ENCODE peak calls at places on chromosomes 7 and 10, in four cellular contexts. Y is A549, Q is fibroblast of lung, S is neuronal stem cell. D is an unnamed sample.

GRCh38 chr10:117168135-117168674 is 29.1 kb upstream of the KCNK18 start:
- DNase-seq in Y (peak), Q (no peak), S (peak), D (peak)

GRCh38 chr7:132392713-132393112 is 183.6 kb downstream of the PLXNA4 start:
- DNase-seq in Y (no peak), Q (no peak), S (no peak), D (no peak)

GRCh38 chr7:117010375-117011133 is 57.3 kb downstream of the ST7 start:
- DNase-seq in Y (no peak), Q (no peak), S (no peak), D (no peak)

GRCh38 chr7:3897430-3898385 is 596.7 kb downstream of the SDK1 start:
- DNase-seq in Y (peak), Q (peak), S (no peak), D (peak)

GRCh38 chr10:112236486-112236885 is 46.7 kb upstream of the TECTB start:
- DNase-seq in Y (no peak), Q (no peak), S (no peak), D (no peak)

GRCh38 chr7:8068892-8069686 is 100.5 kb downstream of the GLCCI1 start:
- DNase-seq in Y (no peak), Q (no peak), S (no peak), D (no peak)

GRCh38 chr10:5609952-5610616 is 56.3 kb downstream of the ASB13 start:
- DNase-seq in Y (peak), Q (no peak), S (no peak), D (peak)

GRCh38 chr10:3775671-3776551 is 9.1 kb downstream of the KLF6 start:
- DNase-seq in Y (no peak), Q (peak), S (no peak), D (peak)

GRCh38 chr7:450741-451140 is 68.9 kb downstream of the PDGFA start:
- DNase-seq in Y (no peak), Q (no peak), S (no peak), D (no peak)

GRCh38 chr7:152054377-152055230 is 29.1 kb downstream of the GALNT11 start:
- DNase-seq in Y (no peak), Q (peak), S (no peak), D (peak)

GRCh38 chr7:147509052-147509480 is 1081.5 kb upstream of the C7orf33 start:
- DNase-seq in Y (no peak), Q (peak), S (no peak), D (no peak)

GRCh38 chr10:113402602-113403001 is 150.3 kb upstream of the HABP2 start:
- DNase-seq in Y (no peak), Q (no peak), S (no peak), D (no peak)

GRCh38 chr7:158616050-158616449 is 28.4 kb upstream of the PTPRN2 start:
- DNase-seq in Y (no peak), Q (no peak), S (no peak), D (no peak)

GRCh38 chr7:24851791-24852190 is 94.5 kb upstream of the GSDME start:
- DNase-seq in Y (peak), Q (peak), S (no peak), D (no peak)

GRCh38 chr10:78925800-78926319 is 142.9 kb upstream of the ZMIZ1 start:
- DNase-seq in Y (peak), Q (peak), S (no peak), D (peak)

GRCh38 chr10:819326-819725 is 112.2 kb downstream of the LARP4B start:
- DNase-seq in Y (no peak), Q (peak), S (no peak), D (no peak)

GRCh38 chr10:119337796-119338432 is 130.5 kb downstream of the GRK5 start:
- DNase-seq in Y (no peak), Q (peak), S (no peak), D (no peak)

GRCh38 chr10:6069101-6069931 is 7.1 kb upstream of the IL2RA start:
- DNase-seq in Y (no peak), Q (no peak), S (no peak), D (no peak)

GRCh38 chr7:87451187-87451586 is 24.3 kb downstream of the ABCB4 start:
- DNase-seq in Y (no peak), Q (no peak), S (no peak), D (no peak)

GRCh38 chr7:151682831-151683614 is 163.3 kb upstream of the RHEB start:
- DNase-seq in Y (no peak), Q (no peak), S (no peak), D (no peak)

GRCh38 chr10:128431506-128431905 is 305.3 kb upstream of the MKI67 start:
- DNase-seq in Y (no peak), Q (no peak), S (no peak), D (no peak)

GRCh38 chr7:130364446-130364845 is 15.8 kb upstream of the CPA1 start:
- DNase-seq in Y (no peak), Q (no peak), S (no peak), D (no peak)
- H3K4me2 ChIP-seq in Y (no peak), Q (no peak), S (no peak), D (no peak)

DNA sequence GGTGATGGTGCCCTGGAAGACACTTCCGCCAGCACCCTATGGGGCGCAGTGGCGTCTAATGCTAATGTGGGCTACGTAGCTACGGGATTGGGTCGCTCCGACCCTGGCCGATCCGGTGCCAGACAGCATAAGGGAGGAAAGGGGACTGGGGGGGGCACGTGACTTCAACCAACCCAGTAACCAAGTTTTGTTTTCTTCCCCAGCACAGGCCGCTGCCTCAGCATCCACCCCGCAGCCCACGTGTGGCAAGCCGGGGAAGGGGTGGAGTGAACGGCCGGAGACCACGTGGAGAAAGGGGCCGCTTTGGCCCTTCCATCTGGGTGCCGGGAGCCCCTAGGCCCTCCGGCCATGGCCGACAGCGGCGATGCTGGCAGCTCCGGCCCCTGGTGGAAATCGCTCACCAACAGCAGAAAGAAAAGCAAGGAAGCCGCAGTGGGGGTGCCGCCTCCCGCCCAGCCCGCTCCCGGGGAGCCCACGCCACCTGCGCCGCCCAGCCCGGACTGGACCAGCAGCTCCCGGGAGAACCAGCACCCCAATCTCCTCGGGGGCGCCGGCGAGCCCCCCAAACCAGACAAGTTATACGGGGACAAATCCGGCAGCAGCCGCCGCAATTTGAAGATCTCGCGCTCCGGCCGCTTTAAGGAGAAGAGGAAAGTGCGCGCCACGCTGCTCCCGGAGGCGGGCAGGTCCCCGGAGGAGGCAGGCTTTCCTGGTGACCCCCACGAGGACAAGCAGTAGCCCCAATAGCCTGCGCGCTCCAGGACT is 2.5 kb downstream of the PRR15 start:
- DNase-seq in Y (no peak), Q (no peak), S (no peak), D (no peak)
- H3K4me2 ChIP-seq in Y (peak), Q (peak), S (peak), D (peak)

DNA sequence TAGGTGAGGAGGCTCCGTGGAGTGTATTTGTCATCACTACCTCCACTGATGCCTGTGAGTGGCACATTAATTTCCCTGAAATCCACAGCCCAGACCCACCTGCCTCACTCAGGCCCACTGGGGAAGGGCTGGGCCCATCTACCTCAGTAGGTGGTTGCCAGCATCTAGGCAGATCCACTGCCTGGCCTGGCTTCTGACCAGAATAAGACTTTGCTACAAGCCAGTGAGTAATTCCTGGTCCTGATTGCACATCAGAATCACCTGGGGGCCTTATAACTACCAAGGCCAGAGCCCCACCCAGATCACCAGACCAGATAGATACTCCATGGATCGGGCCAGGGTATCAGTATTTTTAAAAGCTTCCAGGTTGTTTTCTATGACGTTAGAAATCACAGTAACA is 37.5 kb upstream of the PLEKHA1 start:
- DNase-seq in Y (no peak), Q (no peak), S (no peak), D (no peak)
- H3K4me2 ChIP-seq in Y (no peak), Q (no peak), S (no peak), D (no peak)

GRCh38 chr7:129258649-129259389 is 34.0 kb downstream of the AHCYL2 start:
- DNase-seq in Y (no peak), Q (no peak), S (peak), D (no peak)
- H3K4me2 ChIP-seq in Y (no peak), Q (no peak), S (no peak), D (no peak)

DNA sequence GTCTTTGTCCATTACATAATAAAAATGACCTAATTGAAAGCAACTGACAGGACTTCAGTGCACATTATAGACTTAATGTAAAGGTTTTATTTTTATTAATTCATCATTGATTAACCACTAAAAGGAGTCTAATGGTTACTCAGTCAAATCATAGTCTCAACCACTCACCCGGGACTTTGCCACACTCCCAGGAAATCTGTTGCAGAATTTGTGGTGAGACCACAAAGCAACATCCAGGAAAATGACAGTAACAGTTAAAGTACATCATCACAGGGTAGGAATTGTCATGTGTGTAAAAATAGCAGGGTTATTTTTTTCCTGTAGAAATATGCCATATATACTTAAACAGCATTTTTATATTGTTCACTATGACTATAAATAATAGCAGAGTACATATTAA is 6.3 kb upstream of the HGF start:
- DNase-seq in Y (no peak), Q (no peak), S (no peak), D (no peak)
- H3K4me2 ChIP-seq in Y (no peak), Q (no peak), S (no peak), D (no peak)

DNA sequence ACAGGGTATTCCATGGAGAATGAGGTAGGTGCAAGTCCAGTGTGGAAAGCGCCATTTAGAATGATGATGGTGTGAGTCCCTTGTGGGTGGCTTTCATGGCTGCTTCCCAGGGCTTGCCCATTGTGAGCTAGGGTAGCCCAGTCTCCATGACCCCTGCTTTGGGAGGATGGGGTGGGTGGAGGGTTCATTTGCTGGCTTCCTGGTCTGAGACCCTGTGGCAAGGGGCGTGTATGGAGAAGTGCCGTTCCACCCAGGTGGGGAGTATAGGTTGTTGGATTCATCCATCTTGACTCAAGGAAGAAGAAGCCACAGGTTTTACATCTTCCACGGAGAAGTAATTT is 27.7 kb downstream of the CCM2 start:
- DNase-seq in Y (no peak), Q (no peak), S (no peak), D (no peak)
- H3K4me2 ChIP-seq in Y (no peak), Q (no peak), S (no peak), D (no peak)

D was measured in hepatocyte.